ENCODE peak calls at places on chromosomes 5 and 9, in ten cellular contexts. One of them, this sample, is unnamed.

GRCh38 chr5:143354025-143354424 is 49.5 kb downstream of the NR3C1 start:
- DNase-seq in epithelial cell of esophagus: no peak
- DNase-seq in HFF-Myc: no peak
- DNase-seq in foreskin fibroblast: no peak
- DNase-seq in left ventricle myocardium inferior: no peak
- DNase-seq in AG04449: no peak
- DNase-seq in ovary: no peak
- DNase-seq in tibial artery: no peak
- DNase-seq in mammary epithelial cell: no peak
- DNase-seq in right lobe of liver: no peak
- DNase-seq in this sample: no peak

GRCh38 chr9:127783111-127783621 is 2.7 kb upstream of the CDK9 start:
- DNase-seq in AG04449: no peak
- DNase-seq in left ventricle myocardium inferior: peak; percentile 51
- DNase-seq in epithelial cell of esophagus: no peak
- DNase-seq in tibial artery: peak; percentile 43
- DNase-seq in foreskin fibroblast: no peak
- DNase-seq in ovary: no peak
- DNase-seq in right lobe of liver: peak; percentile 73
- DNase-seq in HFF-Myc: no peak
- DNase-seq in mammary epithelial cell: no peak
- DNase-seq in this sample: no peak

GRCh38 chr5:122154910-122155309 is 25.6 kb downstream of the ZNF474 start:
- DNase-seq in ovary: no peak
- DNase-seq in foreskin fibroblast: peak; percentile 71
- DNase-seq in mammary epithelial cell: peak; percentile 65
- DNase-seq in epithelial cell of esophagus: no peak
- DNase-seq in AG04449: peak; percentile 72
- DNase-seq in HFF-Myc: no peak
- DNase-seq in left ventricle myocardium inferior: no peak
- DNase-seq in tibial artery: peak; percentile 81
- DNase-seq in right lobe of liver: no peak
- DNase-seq in this sample: no peak

GRCh38 chr9:112971415-112971814 is 40.6 kb downstream of the ZNF883 start:
- DNase-seq in AG04449: no peak
- DNase-seq in tibial artery: no peak
- DNase-seq in mammary epithelial cell: peak; percentile 11
- DNase-seq in epithelial cell of esophagus: peak; percentile 22
- DNase-seq in HFF-Myc: no peak
- DNase-seq in ovary: no peak
- DNase-seq in foreskin fibroblast: peak; percentile 1
- DNase-seq in left ventricle myocardium inferior: no peak
- DNase-seq in right lobe of liver: no peak
- DNase-seq in this sample: no peak

GRCh38 chr5:16345454-16345853 is 120.1 kb downstream of the ZNF622 start:
- DNase-seq in right lobe of liver: no peak
- DNase-seq in tibial artery: no peak
- DNase-seq in ovary: no peak
- DNase-seq in epithelial cell of esophagus: peak; percentile 35
- DNase-seq in AG04449: no peak
- DNase-seq in left ventricle myocardium inferior: no peak
- DNase-seq in mammary epithelial cell: no peak
- DNase-seq in HFF-Myc: peak; percentile 2
- DNase-seq in foreskin fibroblast: no peak
- DNase-seq in this sample: no peak

GRCh38 chr9:111983484-111983908 is 86.9 kb downstream of the UGCG start:
- DNase-seq in tibial artery: no peak
- DNase-seq in AG04449: no peak
- DNase-seq in mammary epithelial cell: no peak
- DNase-seq in epithelial cell of esophagus: no peak
- DNase-seq in foreskin fibroblast: no peak
- DNase-seq in left ventricle myocardium inferior: no peak
- DNase-seq in ovary: no peak
- DNase-seq in right lobe of liver: no peak
- DNase-seq in HFF-Myc: no peak
- DNase-seq in this sample: no peak

GRCh38 chr9:133650026-133650425 is 13.9 kb downstream of the DBH start:
- DNase-seq in ovary: no peak
- DNase-seq in right lobe of liver: no peak
- DNase-seq in mammary epithelial cell: no peak
- DNase-seq in left ventricle myocardium inferior: no peak
- DNase-seq in HFF-Myc: no peak
- DNase-seq in tibial artery: no peak
- DNase-seq in epithelial cell of esophagus: no peak
- DNase-seq in AG04449: no peak
- DNase-seq in foreskin fibroblast: no peak
- DNase-seq in this sample: no peak

GRCh38 chr5:66520854-66521253 is 75.3 kb upstream of the MAST4 start:
- DNase-seq in tibial artery: no peak
- DNase-seq in right lobe of liver: no peak
- DNase-seq in foreskin fibroblast: no peak
- DNase-seq in AG04449: no peak
- DNase-seq in mammary epithelial cell: no peak
- DNase-seq in HFF-Myc: no peak
- DNase-seq in left ventricle myocardium inferior: no peak
- DNase-seq in ovary: no peak
- DNase-seq in epithelial cell of esophagus: no peak
- DNase-seq in this sample: no peak

GRCh38 chr9:95585824-95586223 is 69.1 kb upstream of the PTCH1 start:
- DNase-seq in AG04449: no peak
- DNase-seq in tibial artery: no peak
- DNase-seq in right lobe of liver: no peak
- DNase-seq in HFF-Myc: no peak
- DNase-seq in ovary: no peak
- DNase-seq in left ventricle myocardium inferior: no peak
- DNase-seq in epithelial cell of esophagus: no peak
- DNase-seq in foreskin fibroblast: no peak
- DNase-seq in mammary epithelial cell: no peak
- DNase-seq in this sample: no peak

GRCh38 chr9:95588724-95589282 is 72.0 kb upstream of the PTCH1 start:
- DNase-seq in tibial artery: no peak
- DNase-seq in ovary: no peak
- DNase-seq in mammary epithelial cell: no peak
- DNase-seq in HFF-Myc: no peak
- DNase-seq in AG04449: no peak
- DNase-seq in foreskin fibroblast: no peak
- DNase-seq in right lobe of liver: peak; percentile 40
- DNase-seq in left ventricle myocardium inferior: no peak
- DNase-seq in epithelial cell of esophagus: no peak
- DNase-seq in this sample: no peak

GRCh38 chr9:95581900-95582299 is 65.1 kb upstream of the PTCH1 start:
- DNase-seq in right lobe of liver: no peak
- DNase-seq in AG04449: no peak
- DNase-seq in ovary: no peak
- DNase-seq in epithelial cell of esophagus: no peak
- DNase-seq in mammary epithelial cell: no peak
- DNase-seq in HFF-Myc: no peak
- DNase-seq in foreskin fibroblast: no peak
- DNase-seq in tibial artery: no peak
- DNase-seq in left ventricle myocardium inferior: no peak
- DNase-seq in this sample: no peak

GRCh38 chr9:95584176-95584575 is 67.4 kb upstream of the PTCH1 start:
- DNase-seq in HFF-Myc: no peak
- DNase-seq in tibial artery: no peak
- DNase-seq in right lobe of liver: no peak
- DNase-seq in AG04449: no peak
- DNase-seq in mammary epithelial cell: no peak
- DNase-seq in epithelial cell of esophagus: no peak
- DNase-seq in foreskin fibroblast: no peak
- DNase-seq in ovary: no peak
- DNase-seq in left ventricle myocardium inferior: no peak
- DNase-seq in this sample: no peak

DNA sequence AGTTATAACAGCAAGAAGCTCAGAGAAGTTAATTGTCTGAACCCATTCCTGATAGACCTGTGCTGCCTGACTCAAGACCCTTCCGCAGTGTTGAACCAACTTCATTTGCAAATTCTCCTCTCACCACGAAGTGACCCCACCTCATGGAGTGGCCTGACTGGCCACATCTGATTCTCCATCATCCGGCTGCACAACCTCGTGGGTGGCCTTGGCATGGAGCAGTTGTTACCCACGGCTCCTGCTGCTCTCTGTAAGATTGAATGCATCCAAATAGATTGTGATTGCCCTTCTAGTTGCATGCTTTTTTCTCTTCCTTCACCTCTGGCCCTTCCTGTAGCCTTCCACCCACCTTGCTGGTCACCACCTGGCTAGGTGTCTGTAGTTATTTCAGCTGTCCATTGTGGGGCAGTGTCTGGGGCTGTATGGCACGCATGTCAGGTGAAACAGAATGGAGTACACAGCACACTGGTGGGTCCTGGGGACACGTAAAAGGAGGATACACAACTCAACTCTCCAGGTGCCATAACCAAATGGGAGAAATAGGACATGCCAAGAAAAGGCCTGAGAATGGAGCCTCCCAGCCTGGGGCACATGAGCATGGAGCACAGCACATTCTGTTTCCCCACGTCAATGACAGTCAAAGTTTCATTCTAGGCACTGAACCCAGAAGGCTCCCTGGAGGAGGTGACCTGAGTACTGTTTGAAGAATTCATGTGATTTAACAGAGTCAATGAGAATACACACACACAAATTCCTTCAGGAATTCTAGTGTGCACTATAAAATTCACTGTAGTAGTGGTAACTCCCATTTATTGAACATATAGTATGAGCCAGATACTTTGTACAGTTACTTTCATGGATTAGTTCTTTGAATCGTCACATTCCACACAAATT is 70.5 kb upstream of the PTCH1 start:
- DNase-seq in ovary: no peak
- DNase-seq in tibial artery: no peak
- DNase-seq in right lobe of liver: no peak
- DNase-seq in epithelial cell of esophagus: no peak
- DNase-seq in left ventricle myocardium inferior: no peak
- DNase-seq in AG04449: no peak
- DNase-seq in mammary epithelial cell: no peak
- DNase-seq in foreskin fibroblast: no peak
- DNase-seq in HFF-Myc: no peak
- DNase-seq in this sample: no peak
- TF ChIP-seq CTCF in ovary: no peak
- TF ChIP-seq CTCF in tibial artery: no peak
- TF ChIP-seq CTCF in right lobe of liver: no peak
- TF ChIP-seq CTCF in epithelial cell of esophagus: no peak
- TF ChIP-seq CTCF in left ventricle myocardium inferior: no peak
- TF ChIP-seq CTCF in AG04449: no peak
- TF ChIP-seq CTCF in mammary epithelial cell: no peak
- TF ChIP-seq CTCF in foreskin fibroblast: no peak
- TF ChIP-seq CTCF in HFF-Myc: no peak
- TF ChIP-seq CTCF in this sample: no peak

GRCh38 chr5:151237685-151238084 is 13.8 kb upstream of the CCDC69 start:
- DNase-seq in AG04449: no peak
- DNase-seq in left ventricle myocardium inferior: no peak
- DNase-seq in mammary epithelial cell: no peak
- DNase-seq in ovary: no peak
- DNase-seq in foreskin fibroblast: no peak
- DNase-seq in tibial artery: no peak
- DNase-seq in epithelial cell of esophagus: no peak
- DNase-seq in right lobe of liver: no peak
- DNase-seq in HFF-Myc: no peak
- DNase-seq in this sample: no peak

GRCh38 chr5:151233576-151234202 is 9.8 kb upstream of the CCDC69 start:
- DNase-seq in ovary: no peak
- DNase-seq in left ventricle myocardium inferior: no peak
- DNase-seq in tibial artery: no peak
- DNase-seq in right lobe of liver: no peak
- DNase-seq in epithelial cell of esophagus: no peak
- DNase-seq in HFF-Myc: no peak
- DNase-seq in mammary epithelial cell: no peak
- DNase-seq in foreskin fibroblast: no peak
- DNase-seq in AG04449: no peak
- DNase-seq in this sample: no peak

GRCh38 chr5:151231359-151231758 is 7.5 kb upstream of the CCDC69 start:
- DNase-seq in AG04449: no peak
- DNase-seq in epithelial cell of esophagus: no peak
- DNase-seq in mammary epithelial cell: no peak
- DNase-seq in HFF-Myc: no peak
- DNase-seq in left ventricle myocardium inferior: no peak
- DNase-seq in foreskin fibroblast: no peak
- DNase-seq in tibial artery: no peak
- DNase-seq in right lobe of liver: no peak
- DNase-seq in ovary: no peak
- DNase-seq in this sample: no peak

GRCh38 chr5:151236888-151237287 is 13.0 kb upstream of the CCDC69 start:
- DNase-seq in right lobe of liver: no peak
- DNase-seq in foreskin fibroblast: no peak
- DNase-seq in epithelial cell of esophagus: no peak
- DNase-seq in left ventricle myocardium inferior: no peak
- DNase-seq in ovary: no peak
- DNase-seq in tibial artery: no peak
- DNase-seq in HFF-Myc: no peak
- DNase-seq in AG04449: no peak
- DNase-seq in mammary epithelial cell: no peak
- DNase-seq in this sample: no peak

GRCh38 chr5:151234476-151235238 is 10.8 kb upstream of the CCDC69 start:
- DNase-seq in HFF-Myc: peak; percentile 38
- DNase-seq in left ventricle myocardium inferior: peak; percentile 76
- DNase-seq in right lobe of liver: peak; percentile 83
- DNase-seq in epithelial cell of esophagus: no peak
- DNase-seq in mammary epithelial cell: peak; percentile 42
- DNase-seq in tibial artery: peak; percentile 80
- DNase-seq in foreskin fibroblast: peak; percentile 56
- DNase-seq in ovary: peak; percentile 88
- DNase-seq in AG04449: no peak
- DNase-seq in this sample: no peak
- H3K4me3 ChIP-seq in HFF-Myc: no peak overlapping the region
- H3K4me3 ChIP-seq in left ventricle myocardium inferior: peak overlapping the region; percentile 42
- H3K4me3 ChIP-seq in right lobe of liver: no peak overlapping the region
- H3K4me3 ChIP-seq in epithelial cell of esophagus: no peak overlapping the region
- H3K4me3 ChIP-seq in mammary epithelial cell: no peak overlapping the region
- H3K4me3 ChIP-seq in tibial artery: no peak overlapping the region
- H3K4me3 ChIP-seq in foreskin fibroblast: no peak overlapping the region
- H3K4me3 ChIP-seq in ovary: no peak overlapping the region
- H3K4me3 ChIP-seq in AG04449: no peak overlapping the region
- H3K4me3 ChIP-seq in this sample: no peak overlapping the region

GRCh38 chr9:137200311-137201204 is at the start of gene TPRN:
- DNase-seq in HFF-Myc: peak; percentile 92
- DNase-seq in left ventricle myocardium inferior: peak; percentile 100
- DNase-seq in tibial artery: peak; percentile 100
- DNase-seq in ovary: peak; percentile 99
- DNase-seq in epithelial cell of esophagus: peak; percentile 99
- DNase-seq in mammary epithelial cell: peak; percentile 98
- DNase-seq in foreskin fibroblast: peak; percentile 100
- DNase-seq in AG04449: peak; percentile 89
- DNase-seq in right lobe of liver: peak; percentile 99
- DNase-seq in this sample: peak; percentile 91
- TF ChIP-seq CTCF in HFF-Myc: no peak
- TF ChIP-seq CTCF in left ventricle myocardium inferior: no peak
- TF ChIP-seq CTCF in tibial artery: no peak
- TF ChIP-seq CTCF in ovary: no peak
- TF ChIP-seq CTCF in epithelial cell of esophagus: no peak
- TF ChIP-seq CTCF in mammary epithelial cell: no peak
- TF ChIP-seq CTCF in foreskin fibroblast: no peak
- TF ChIP-seq CTCF in AG04449: no peak
- TF ChIP-seq CTCF in right lobe of liver: no peak
- TF ChIP-seq CTCF in this sample: no peak

GRCh38 chr5:134176523-134177196 is at the start of gene SKP1:
- DNase-seq in ovary: peak; percentile 92
- DNase-seq in right lobe of liver: peak; percentile 85
- DNase-seq in HFF-Myc: peak; percentile 38
- DNase-seq in AG04449: no peak
- DNase-seq in mammary epithelial cell: peak; percentile 84
- DNase-seq in epithelial cell of esophagus: peak; percentile 79
- DNase-seq in foreskin fibroblast: peak; percentile 91
- DNase-seq in tibial artery: peak; percentile 69
- DNase-seq in left ventricle myocardium inferior: peak; percentile 85
- DNase-seq in this sample: peak; percentile 17

GRCh38 chr5:134171972-134172371 is 4.8 kb downstream of the SKP1 start:
- DNase-seq in foreskin fibroblast: no peak
- DNase-seq in HFF-Myc: no peak
- DNase-seq in right lobe of liver: no peak
- DNase-seq in mammary epithelial cell: peak; percentile 23
- DNase-seq in AG04449: no peak
- DNase-seq in ovary: no peak
- DNase-seq in tibial artery: no peak
- DNase-seq in left ventricle myocardium inferior: no peak
- DNase-seq in epithelial cell of esophagus: no peak
- DNase-seq in this sample: no peak

GRCh38 chr5:134174841-134175839 is 1.6 kb downstream of the SKP1 start:
- DNase-seq in ovary: no peak
- DNase-seq in HFF-Myc: no peak
- DNase-seq in AG04449: no peak
- DNase-seq in foreskin fibroblast: peak; percentile 53
- DNase-seq in left ventricle myocardium inferior: no peak
- DNase-seq in tibial artery: no peak
- DNase-seq in mammary epithelial cell: peak; percentile 34
- DNase-seq in right lobe of liver: no peak
- DNase-seq in epithelial cell of esophagus: peak; percentile 36
- DNase-seq in this sample: no peak

GRCh38 chr5:134177197-134178171 is 734 bp upstream of the SKP1 start:
- DNase-seq in tibial artery: peak; percentile 65
- DNase-seq in mammary epithelial cell: peak; percentile 84
- DNase-seq in AG04449: no peak
- DNase-seq in epithelial cell of esophagus: peak; percentile 83
- DNase-seq in ovary: peak; percentile 56
- DNase-seq in right lobe of liver: no peak
- DNase-seq in left ventricle myocardium inferior: no peak
- DNase-seq in HFF-Myc: peak; percentile 45
- DNase-seq in foreskin fibroblast: peak; percentile 83
- DNase-seq in this sample: peak; percentile 25

DNA sequence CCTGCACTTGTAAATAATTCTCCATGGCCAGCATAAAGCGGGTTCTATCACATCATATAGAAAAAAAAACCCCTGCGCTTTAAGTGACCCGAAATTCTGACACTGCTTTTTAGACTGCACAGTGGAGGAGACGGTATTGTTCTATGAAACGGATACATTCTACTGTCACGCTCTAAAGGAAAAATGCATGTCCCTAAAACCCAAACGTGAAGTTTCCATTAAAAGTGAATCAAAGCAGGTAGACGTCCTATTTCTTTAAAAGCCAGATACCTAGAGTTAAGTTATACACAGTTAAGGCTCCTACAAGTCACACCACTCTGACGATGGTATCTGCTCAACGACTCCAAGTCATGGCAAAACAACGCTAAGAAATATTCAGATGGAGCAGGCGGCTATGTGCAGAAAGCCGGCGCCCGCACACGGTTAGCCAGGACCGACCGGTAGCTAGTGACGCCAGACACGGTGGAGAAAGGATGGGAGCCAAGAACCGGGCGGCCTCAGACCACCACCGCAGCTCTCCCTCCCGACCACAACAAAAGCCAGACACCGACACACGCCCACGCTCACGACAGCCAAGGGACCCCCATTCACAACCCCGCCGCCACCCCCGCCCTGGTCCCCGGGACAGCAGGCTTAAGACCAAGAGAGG is 752 bp downstream of the SKP1 start:
- DNase-seq in epithelial cell of esophagus: peak; percentile 44
- DNase-seq in AG04449: no peak
- DNase-seq in mammary epithelial cell: peak; percentile 39
- DNase-seq in tibial artery: peak; percentile 41
- DNase-seq in foreskin fibroblast: peak; percentile 46
- DNase-seq in right lobe of liver: no peak
- DNase-seq in left ventricle myocardium inferior: peak; percentile 22
- DNase-seq in ovary: no peak
- DNase-seq in HFF-Myc: no peak
- DNase-seq in this sample: no peak
- H3K4me3 ChIP-seq in epithelial cell of esophagus: peak overlapping the region; percentile 84
- H3K4me3 ChIP-seq in AG04449: peak overlapping the region; percentile 97
- H3K4me3 ChIP-seq in mammary epithelial cell: peak overlapping the region; percentile 95
- H3K4me3 ChIP-seq in tibial artery: peak overlapping the region; percentile 88
- H3K4me3 ChIP-seq in foreskin fibroblast: peak overlapping the region; percentile 85
- H3K4me3 ChIP-seq in right lobe of liver: peak overlapping the region; percentile 86
- H3K4me3 ChIP-seq in left ventricle myocardium inferior: peak overlapping the region; percentile 96
- H3K4me3 ChIP-seq in ovary: peak overlapping the region; percentile 90
- H3K4me3 ChIP-seq in HFF-Myc: peak overlapping the region; percentile 97
- H3K4me3 ChIP-seq in this sample: peak overlapping the region; percentile 88

This sample was measured in AG09309.